ENCODE peak calls at places on chromosomes 6 and 20, in four cellular contexts. One of them, this sample, is unnamed.

GRCh38 chr6:14310955-14311354 is 193.4 kb downstream of the CD83 start:
- DNase-seq in K562: no peak
- DNase-seq in H1: no peak
- DNase-seq in GM12878: no peak
- DNase-seq in this sample: no peak

GRCh38 chr6:150668882-150669476 is 69.3 kb downstream of the PLEKHG1 start:
- DNase-seq in K562: no peak
- DNase-seq in GM12878: no peak
- DNase-seq in H1: no peak
- DNase-seq in this sample: no peak

GRCh38 chr20:47217482-47218446 is 138.7 kb downstream of the ZMYND8 start:
- DNase-seq in GM12878: no peak
- DNase-seq in H1: no peak
- DNase-seq in K562: no peak
- DNase-seq in this sample: no peak

GRCh38 chr6:152301021-152301805 is 335.9 kb downstream of the SYNE1 start:
- DNase-seq in K562: no peak
- DNase-seq in GM12878: no peak
- DNase-seq in H1: no peak
- DNase-seq in this sample: peak

GRCh38 chr6:41584668-41585205 is 38.6 kb downstream of the FOXP4 start:
- DNase-seq in GM12878: no peak
- DNase-seq in H1: peak
- DNase-seq in K562: no peak
- DNase-seq in this sample: no peak

GRCh38 chr6:43773050-43773956 is 3.3 kb downstream of the VEGFA start:
- DNase-seq in GM12878: no peak
- DNase-seq in K562: peak
- DNase-seq in H1: peak
- DNase-seq in this sample: peak

GRCh38 chr6:84777888-84778287 is 13.5 kb upstream of the TBX18 start:
- DNase-seq in GM12878: no peak
- DNase-seq in H1: no peak
- DNase-seq in K562: no peak
- DNase-seq in this sample: no peak

GRCh38 chr6:43062818-43063217 is 3.4 kb downstream of the KLC4 start:
- DNase-seq in H1: no peak
- DNase-seq in K562: no peak
- DNase-seq in GM12878: no peak
- DNase-seq in this sample: no peak

GRCh38 chr6:90471297-90471696 is 115.6 kb downstream of the MAP3K7 start:
- DNase-seq in GM12878: no peak
- DNase-seq in K562: no peak
- DNase-seq in H1: no peak
- DNase-seq in this sample: no peak

GRCh38 chr20:4012631-4013030 is 2.7 kb downstream of the RNF24 start:
- DNase-seq in GM12878: no peak
- DNase-seq in H1: no peak
- DNase-seq in K562: peak
- DNase-seq in this sample: no peak

GRCh38 chr20:8357703-8358102 is 225.6 kb downstream of the PLCB1 start:
- DNase-seq in K562: no peak
- DNase-seq in GM12878: no peak
- DNase-seq in H1: no peak
- DNase-seq in this sample: no peak

GRCh38 chr20:32368930-32369329 is 10.8 kb downstream of the ASXL1 start:
- DNase-seq in GM12878: no peak
- DNase-seq in H1: no peak
- DNase-seq in K562: no peak
- DNase-seq in this sample: no peak

GRCh38 chr6:159830481-159831372 is 30.7 kb downstream of the PNLDC1 start:
- DNase-seq in GM12878: no peak
- DNase-seq in H1: no peak
- DNase-seq in K562: no peak
- DNase-seq in this sample: no peak

GRCh38 chr6:14957355-14958059 is 288.4 kb upstream of the JARID2 start:
- DNase-seq in H1: no peak
- DNase-seq in K562: no peak
- DNase-seq in GM12878: peak
- DNase-seq in this sample: no peak

GRCh38 chr20:40979247-40979646 is 49.4 kb upstream of the TOP1 start:
- DNase-seq in K562: no peak
- DNase-seq in GM12878: no peak
- DNase-seq in H1: peak
- DNase-seq in this sample: no peak

GRCh38 chr20:53735536-53736050 is 142.0 kb upstream of the ZNF217 start:
- DNase-seq in H1: no peak
- DNase-seq in GM12878: no peak
- DNase-seq in K562: no peak
- DNase-seq in this sample: no peak

GRCh38 chr6:136651982-136652381 is 101.8 kb upstream of the MAP7 start:
- DNase-seq in H1: no peak
- DNase-seq in K562: no peak
- DNase-seq in GM12878: no peak
- DNase-seq in this sample: no peak

GRCh38 chr6:136644597-136644952 is 94.4 kb upstream of the MAP7 start:
- DNase-seq in GM12878: no peak
- DNase-seq in K562: no peak
- DNase-seq in H1: no peak
- DNase-seq in this sample: no peak

GRCh38 chr6:136646377-136646776 is 96.2 kb upstream of the MAP7 start:
- DNase-seq in K562: no peak
- DNase-seq in GM12878: no peak
- DNase-seq in H1: no peak
- DNase-seq in this sample: no peak

GRCh38 chr6:136643850-136644596 is 93.8 kb upstream of the MAP7 start:
- DNase-seq in K562: peak
- DNase-seq in GM12878: peak
- DNase-seq in H1: peak
- DNase-seq in this sample: peak

DNA sequence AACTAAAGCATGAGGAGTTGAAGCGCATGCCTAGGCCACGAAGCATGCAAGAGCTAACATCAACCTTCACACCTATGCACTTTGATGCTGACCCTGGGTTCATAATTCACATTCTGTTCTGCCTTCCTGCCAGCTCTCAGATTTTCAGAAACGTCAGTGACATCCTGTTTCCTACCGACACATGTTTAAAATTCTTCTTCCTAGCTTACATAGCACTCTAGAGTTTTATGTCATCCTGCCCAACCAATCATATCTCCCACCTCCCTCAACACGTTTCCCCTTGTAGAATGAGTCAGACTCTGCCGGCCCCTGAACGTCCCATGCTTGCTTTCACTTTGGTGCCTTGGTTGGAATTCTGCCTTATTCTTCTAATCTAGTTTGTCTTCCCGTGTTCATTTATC is 97.1 kb upstream of the MAP7 start:
- DNase-seq in GM12878: peak
- DNase-seq in K562: peak
- DNase-seq in H1: no peak
- DNase-seq in this sample: no peak
- TF ChIP-seq HDAC6 in GM12878: no peak
- TF ChIP-seq HDAC6 in K562: no peak
- TF ChIP-seq HDAC6 in H1: no peak
- TF ChIP-seq HDAC6 in this sample: no peak

GRCh38 chr6:169186496-169187169 is 67.0 kb downstream of the THBS2 start:
- DNase-seq in GM12878: no peak
- DNase-seq in H1: no peak
- DNase-seq in K562: no peak
- DNase-seq in this sample: no peak
- TF ChIP-seq HDAC6 in GM12878: no peak
- TF ChIP-seq HDAC6 in H1: no peak
- TF ChIP-seq HDAC6 in K562: no peak
- TF ChIP-seq HDAC6 in this sample: no peak

GRCh38 chr6:54291738-54292137 is 16.5 kb upstream of the TINAG start:
- DNase-seq in K562: no peak
- DNase-seq in GM12878: peak
- DNase-seq in H1: no peak
- DNase-seq in this sample: no peak

GRCh38 chr6:54299542-54300269 is 8.5 kb upstream of the TINAG start:
- DNase-seq in GM12878: no peak
- DNase-seq in H1: no peak
- DNase-seq in K562: no peak
- DNase-seq in this sample: no peak

GRCh38 chr6:54291146-54291545 is 17.1 kb upstream of the TINAG start:
- DNase-seq in H1: no peak
- DNase-seq in K562: no peak
- DNase-seq in GM12878: peak
- DNase-seq in this sample: no peak

DNA sequence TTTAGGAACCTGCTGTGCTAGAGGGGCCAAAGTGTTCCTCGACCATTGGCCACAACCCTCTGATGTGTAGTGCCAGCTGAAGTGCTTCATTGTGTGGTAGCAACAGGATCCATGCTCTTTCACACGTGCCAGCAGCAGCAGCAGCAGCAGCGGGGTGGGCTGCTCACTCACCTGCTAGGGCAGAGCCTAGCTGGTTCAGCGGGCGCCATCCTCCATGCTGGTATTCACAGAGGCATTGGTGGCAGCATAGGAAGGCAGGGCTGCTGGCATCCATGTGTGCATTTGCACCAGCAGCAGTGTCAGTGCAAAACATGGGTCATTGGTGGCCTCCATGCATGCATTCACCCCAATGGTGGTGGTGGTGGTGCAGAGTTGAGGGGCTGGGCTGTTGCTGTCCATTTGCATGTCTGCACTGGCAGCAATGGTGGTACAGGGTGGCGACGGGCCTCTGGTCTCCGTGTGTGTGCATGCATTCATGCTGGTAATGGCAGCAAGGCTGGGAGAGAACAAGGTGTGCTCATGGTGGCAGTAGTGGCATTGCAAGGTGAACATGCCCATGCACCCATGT is 13.2 kb upstream of the TINAG start:
- DNase-seq in K562: no peak
- DNase-seq in GM12878: no peak
- DNase-seq in H1: no peak
- DNase-seq in this sample: no peak
- TF ChIP-seq HDAC6 in K562: no peak
- TF ChIP-seq HDAC6 in GM12878: no peak
- TF ChIP-seq HDAC6 in H1: no peak
- TF ChIP-seq HDAC6 in this sample: no peak

GRCh38 chr20:63695419-63696310 is 787 bp upstream of the TNFRSF6B start:
- DNase-seq in K562: no peak
- DNase-seq in GM12878: no peak
- DNase-seq in H1: no peak
- DNase-seq in this sample: no peak
- TF ChIP-seq HDAC6 in K562: no peak
- TF ChIP-seq HDAC6 in GM12878: no peak
- TF ChIP-seq HDAC6 in H1: no peak
- TF ChIP-seq HDAC6 in this sample: no peak

This sample was measured in HepG2.